ENCODE peak calls at places on chromosomes 13 and 19, in ten cellular contexts. T is left ventricle myocardium inferior, Y is endodermal cell, G is left lung, O is tibial nerve, B is prostate gland, A is heart left ventricle, J is A549, W is neuronal stem cell, X is thoracic aorta. L is an unnamed sample. For H3K4me1 and H3K9me3, the result is how much of the 10 kb centered on the place peaks cover.

GRCh38 chr19:6773323-6773931 is 919 bp downstream of the VAV1 start:
- DNase-seq in B (no peak), Y (peak), A (peak), J (no peak), G (peak), O (no peak), X (no peak), T (peak), W (no peak), L (peak)

GRCh38 chr13:99981115-99982020 is at the start of gene ZIC2:
- DNase-seq in J (peak), Y (peak), W (peak), B (no peak), O (no peak), T (no peak), A (no peak), X (no peak), G (no peak), L (no peak)

GRCh38 chr13:95335667-95336066 is 34.4 kb upstream of the ABCC4 start:
- DNase-seq in T (no peak), O (no peak), X (no peak), G (no peak), W (no peak), Y (no peak), A (no peak), J (no peak), B (no peak), L (no peak)

GRCh38 chr13:113860579-113861432 is 3.1 kb downstream of the GAS6 start:
- DNase-seq in Y (peak), A (no peak), B (no peak), X (no peak), O (no peak), G (peak), W (no peak), J (no peak), T (no peak), L (peak)

GRCh38 chr13:86757236-86757978 is 913.8 kb upstream of the SLITRK5 start:
- DNase-seq in B (no peak), O (no peak), J (no peak), Y (peak), X (no peak), A (no peak), T (no peak), G (no peak), W (no peak), L (no peak)

GRCh38 chr13:109427148-109427547 is 359.2 kb downstream of the IRS2 start:
- DNase-seq in X (no peak), J (no peak), O (no peak), A (no peak), T (no peak), Y (no peak), G (no peak), B (no peak), W (no peak), L (no peak)

GRCh38 chr19:35712910-35713845 is 4.6 kb upstream of the KMT2B start:
- DNase-seq in O (no peak), Y (no peak), X (no peak), B (no peak), A (no peak), T (no peak), G (no peak), W (no peak), J (no peak), L (no peak)

GRCh38 chr13:101706651-101707050 is 254.2 kb downstream of the ITGBL1 start:
- DNase-seq in T (no peak), Y (no peak), B (no peak), W (no peak), O (no peak), J (peak), A (no peak), X (no peak), G (peak), L (no peak)

GRCh38 chr19:16076958-16077611 is 790 bp downstream of the TPM4 start:
- DNase-seq in Y (peak), A (peak), W (no peak), T (peak), X (no peak), G (peak), B (no peak), O (peak), J (no peak), L (peak)

GRCh38 chr19:34360354-34360909 is 4.6 kb upstream of the GPI start:
- DNase-seq in A (no peak), T (no peak), Y (no peak), G (no peak), W (no peak), B (no peak), O (no peak), X (no peak), J (no peak), L (no peak)

GRCh38 chr13:29170451-29171082 is 350.4 kb downstream of the MTUS2 start:
- DNase-seq in A (no peak), W (no peak), O (no peak), J (no peak), T (no peak), X (no peak), G (no peak), Y (no peak), B (no peak), L (no peak)

GRCh38 chr13:48896312-48896711 is 79.4 kb upstream of the FNDC3A start:
- DNase-seq in O (no peak), B (no peak), T (no peak), Y (no peak), G (no peak), X (no peak), J (peak), W (no peak), A (no peak), L (no peak)

GRCh38 chr19:5466814-5467291 is 11.6 kb downstream of the ZNRF4 start:
- DNase-seq in X (no peak), B (no peak), G (no peak), T (peak), Y (no peak), O (no peak), J (no peak), W (no peak), A (no peak), L (no peak)

DNA sequence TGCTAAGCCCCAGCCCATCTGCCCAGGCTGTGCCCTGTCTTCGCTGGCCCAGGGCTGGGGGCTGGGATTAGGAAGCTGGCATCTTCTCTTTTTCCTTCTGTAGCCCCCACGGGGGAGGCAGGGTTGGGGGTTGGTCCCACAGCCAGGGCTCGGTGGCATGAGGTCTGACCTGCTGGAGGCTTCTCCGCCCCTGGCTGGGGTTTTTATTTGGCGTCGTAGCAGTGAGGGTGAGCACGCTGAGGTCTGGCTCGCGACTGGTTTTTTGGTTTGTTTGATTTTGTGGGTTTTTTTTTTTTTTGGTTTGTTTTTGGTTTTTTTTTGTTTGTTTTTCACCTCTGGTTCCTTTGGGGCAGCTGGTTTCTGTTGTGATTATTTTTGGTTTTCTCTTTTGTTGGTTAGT is 14.7 kb downstream of the ZNF574 start:
- DNase-seq in X (no peak), O (no peak), B (no peak), G (no peak), J (no peak), Y (no peak), T (no peak), W (no peak), A (no peak), L (no peak)
- H3K4me3 ChIP-seq in X (no peak), O (no peak), B (no peak), G (no peak), J (no peak), Y (no peak), T (no peak), W (no peak), A (no peak), L (no peak)

DNA sequence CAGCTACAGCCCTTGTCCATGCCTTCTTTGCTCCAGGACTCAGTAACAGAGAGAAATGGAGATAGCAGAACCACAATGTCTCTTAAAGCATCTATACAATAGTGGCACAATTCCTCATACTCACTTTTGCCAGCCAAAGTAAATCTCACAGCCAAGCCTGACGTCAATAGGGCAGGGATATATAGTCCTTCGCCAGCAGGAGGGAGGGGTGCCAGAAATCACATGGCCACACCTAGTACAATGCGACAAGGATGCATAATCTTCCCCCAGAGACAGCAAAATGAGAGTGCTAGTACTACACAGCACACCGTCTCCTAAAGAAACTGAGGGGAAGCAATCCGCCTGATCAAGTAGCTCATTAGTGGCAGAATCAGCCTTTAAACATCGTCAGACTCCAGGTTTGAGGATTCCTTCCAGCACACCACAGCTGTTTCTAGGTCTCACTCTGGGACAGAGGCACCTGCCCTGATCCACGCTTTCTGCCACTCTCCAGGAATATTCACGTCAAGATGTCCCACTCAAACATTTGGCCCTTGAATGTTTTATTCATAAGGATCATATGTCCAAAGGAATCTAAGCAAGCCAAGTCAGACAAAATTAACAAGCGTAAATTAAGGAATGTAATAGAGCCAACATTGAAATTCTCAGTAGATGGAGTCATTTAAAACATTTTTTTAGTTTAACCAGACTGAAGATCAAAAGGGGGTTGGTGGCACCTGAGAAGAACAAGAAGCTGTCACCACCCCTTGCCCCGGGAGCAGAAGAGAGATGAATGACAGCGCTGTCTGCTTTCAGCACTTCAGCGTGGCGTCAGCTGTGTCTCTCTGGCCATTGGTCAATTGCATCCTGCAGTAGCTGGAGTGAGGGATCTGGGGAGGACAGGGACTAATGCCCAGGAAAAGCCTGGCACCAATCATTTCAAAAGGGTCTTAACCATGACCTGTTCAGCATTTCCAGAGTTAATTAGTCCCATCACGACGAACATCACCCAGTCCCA is 63.6 kb upstream of the SERP2 start:
- DNase-seq in O (no peak), J (peak), X (no peak), T (peak), A (peak), W (no peak), G (no peak), B (peak), Y (no peak), L (peak)
- H3K4me1 ChIP-seq in O (under half), J (half or more), X (under half), T (under half), A (under half), W (under half), G (under half), B (under half), Y (under half), L (under half)

GRCh38 chr19:3389876-3390361 is 23.5 kb downstream of the NFIC start:
- DNase-seq in A (no peak), G (no peak), O (no peak), W (no peak), J (no peak), X (no peak), T (no peak), B (peak), Y (peak), L (no peak)

GRCh38 chr19:3387645-3388589 is 21.5 kb downstream of the NFIC start:
- DNase-seq in A (peak), J (peak), Y (no peak), G (peak), T (peak), X (no peak), W (no peak), O (peak), B (peak), L (peak)

GRCh38 chr19:3386447-3387234 is 20.3 kb downstream of the NFIC start:
- DNase-seq in J (no peak), O (no peak), W (no peak), G (no peak), Y (peak), B (no peak), T (peak), A (peak), X (no peak), L (no peak)

GRCh38 chr19:3392480-3392879 is 26.1 kb downstream of the NFIC start:
- DNase-seq in W (no peak), Y (no peak), O (no peak), G (no peak), A (no peak), T (no peak), X (no peak), B (no peak), J (no peak), L (no peak)

GRCh38 chr19:3389446-3389778 is 23.0 kb downstream of the NFIC start:
- DNase-seq in X (no peak), B (no peak), J (no peak), O (no peak), G (no peak), Y (no peak), W (no peak), A (no peak), T (no peak), L (no peak)
- H3K9me3 ChIP-seq in X (under half), B (under half), J (under half), O (under half), G (under half), Y (under half), W (under half), A (under half), T (under half), L (under half)

DNA sequence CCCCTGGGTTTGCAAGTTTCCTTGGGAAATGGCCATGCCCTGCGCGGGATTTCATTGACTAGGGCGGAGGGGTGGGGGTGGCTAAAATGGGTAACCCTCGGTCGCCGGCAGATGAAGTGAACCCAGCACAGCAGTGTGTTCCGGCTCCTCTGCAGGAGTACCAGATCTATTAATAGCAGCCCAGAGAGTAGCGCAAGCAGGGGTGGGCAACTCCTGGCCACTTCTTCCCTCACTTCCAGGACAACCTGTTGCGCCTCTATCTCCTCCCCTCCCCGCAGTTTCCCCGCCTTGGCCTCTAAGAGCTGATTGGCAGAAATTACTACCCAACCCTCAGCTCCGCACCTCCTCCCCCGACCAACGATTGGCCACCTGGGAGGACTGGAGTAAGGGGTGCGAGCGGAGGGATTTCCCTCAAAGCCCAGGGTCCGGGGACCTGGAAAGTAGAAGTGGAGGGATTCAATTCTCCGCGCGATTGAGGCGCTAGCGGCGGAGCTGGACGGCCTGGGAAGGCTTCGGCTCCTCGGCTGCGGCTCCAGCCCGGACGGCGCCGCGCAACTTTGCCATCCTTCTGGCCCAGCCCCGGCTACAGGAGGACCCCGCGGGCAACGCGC is at the start of gene FREM2:
- DNase-seq in O (no peak), J (peak), X (no peak), G (peak), Y (peak), W (peak), T (no peak), B (peak), A (no peak), L (peak)
- H3K4me3 ChIP-seq in O (peak), J (peak), X (peak), G (peak), Y (peak), W (peak), T (peak), B (peak), A (peak), L (no peak)

GRCh38 chr19:3309724-3310123 is 56.7 kb upstream of the NFIC start:
- DNase-seq in T (no peak), Y (no peak), J (no peak), B (no peak), A (no peak), G (no peak), O (no peak), W (no peak), X (no peak), L (no peak)

GRCh38 chr19:3314962-3315675 is 51.3 kb upstream of the NFIC start:
- DNase-seq in O (no peak), B (no peak), W (no peak), J (no peak), G (no peak), X (no peak), T (no peak), A (no peak), Y (no peak), L (no peak)

GRCh38 chr19:3313199-3313575 is 53.2 kb upstream of the NFIC start:
- DNase-seq in Y (no peak), G (no peak), J (no peak), T (no peak), W (no peak), O (no peak), X (no peak), B (no peak), A (no peak), L (no peak)

GRCh38 chr19:3310711-3311110 is 55.7 kb upstream of the NFIC start:
- DNase-seq in G (no peak), J (no peak), B (no peak), X (no peak), Y (no peak), O (no peak), T (no peak), A (no peak), W (no peak), L (no peak)

GRCh38 chr19:3310280-3310679 is 56.1 kb upstream of the NFIC start:
- DNase-seq in W (no peak), O (no peak), A (no peak), T (no peak), G (no peak), X (no peak), Y (no peak), J (no peak), B (no peak), L (no peak)
- H3K4me1 ChIP-seq in W (under half), O (under half), A (under half), T (under half), G (under half), X (under half), Y (under half), J (under half), B (under half), L (under half)